ENCODE peak calls at places on chromosomes 1 and 21, in seven cellular contexts. N is NCI-H1092; Y is activated naive CD4-positive, alpha-beta T cell; V is left ventricle myocardium inferior; F is activated gamma-delta T cell treated with Interleukin-2 at 50 U/mL for 16 hours; R is T follicular helper cell; U is HuH-7.5. C is an unnamed sample.

GRCh38 chr1:84152649-84153056 is 8.6 kb downstream of the PRKACB start:
- DNase-seq in N (no peak), Y (no peak), V (no peak), F (no peak), R (no peak), U (no peak), C (no peak)

GRCh38 chr21:41846033-41846317 is 33.2 kb downstream of the PRDM15 start:
- DNase-seq in N (no peak), Y (no peak), V (no peak), F (no peak), R (no peak), U (no peak), C (no peak)

GRCh38 chr1:183881387-183882084 is 76.6 kb downstream of the RGL1 start:
- DNase-seq in N (peak; percentile 49), Y (no peak), V (peak; percentile 52), F (no peak), R (no peak), U (peak; percentile 25), C (peak; percentile 96)

GRCh38 chr1:176206006-176206960 is 803 bp downstream of the COP1 start:
- DNase-seq in N (no peak), Y (no peak), V (no peak), F (no peak), R (no peak), U (peak; percentile 43), C (peak; percentile 46)

GRCh38 chr1:235939488-235939775 is 72.7 kb upstream of the LYST start:
- DNase-seq in N (no peak), Y (no peak), V (no peak), F (no peak), R (no peak), U (no peak), C (no peak)

GRCh38 chr1:211738096-211738708 is 62.8 kb upstream of the NEK2 start:
- DNase-seq in N (no peak), Y (no peak), V (no peak), F (no peak), R (no peak), U (no peak), C (no peak)

GRCh38 chr1:155529929-155530328 is 32.7 kb downstream of the ASH1L start:
- DNase-seq in N (no peak), Y (no peak), V (no peak), F (no peak), R (no peak), U (no peak), C (no peak)

GRCh38 chr1:31429583-31429982 is 16.6 kb downstream of the SERINC2 start:
- DNase-seq in N (no peak), Y (no peak), V (no peak), F (no peak), R (no peak), U (no peak), C (no peak)

GRCh38 chr1:16367968-16368910 is 1.2 kb downstream of the SZRD1 start:
- DNase-seq in N (no peak), Y (no peak), V (no peak), F (no peak), R (no peak), U (no peak), C (peak; percentile 42)

GRCh38 chr1:1162597-1163537 is 10.8 kb upstream of the TTLL10 start:
- DNase-seq in N (peak; percentile 2), Y (no peak), V (no peak), F (no peak), R (no peak), U (no peak), C (no peak)

GRCh38 chr1:6622396-6623152 is 2.1 kb upstream of the THAP3 start:
- DNase-seq in N (no peak), Y (no peak), V (no peak), F (no peak), R (no peak), U (no peak), C (no peak)

GRCh38 chr1:118159578-118159977 is 25.4 kb downstream of the SPAG17 start:
- DNase-seq in N (no peak), Y (no peak), V (no peak), F (no peak), R (no peak), U (no peak), C (no peak)

GRCh38 chr1:65310078-65310587 is 790 bp downstream of the DNAJC6 start:
- DNase-seq in N (peak; percentile 50), Y (no peak), V (peak; percentile 25), F (no peak), R (no peak), U (peak; percentile 14), C (no peak)

GRCh38 chr1:167258858-167259257 is 38.2 kb downstream of the POU2F1 start:
- DNase-seq in N (no peak), Y (no peak), V (no peak), F (no peak), R (no peak), U (no peak), C (no peak)

GRCh38 chr1:53657891-53658396 is 81.0 kb downstream of the GLIS1 start:
- DNase-seq in N (no peak), Y (no peak), V (no peak), F (no peak), R (no peak), U (no peak), C (no peak)

GRCh38 chr1:77421504-77422233 is 139.8 kb downstream of the AK5 start:
- DNase-seq in N (no peak), Y (no peak), V (no peak), F (no peak), R (no peak), U (no peak), C (no peak)

GRCh38 chr1:205235921-205236320 is 8.2 kb downstream of the TMCC2 start:
- DNase-seq in N (no peak), Y (no peak), V (no peak), F (no peak), R (no peak), U (no peak), C (no peak)

GRCh38 chr1:161001068-161001467 is 19.9 kb downstream of the F11R start:
- DNase-seq in N (no peak), Y (no peak), V (no peak), F (no peak), R (no peak), U (no peak), C (peak; percentile 29)

GRCh38 chr1:154657547-154657946 is 49.6 kb upstream of the ADAR start:
- DNase-seq in N (no peak), Y (no peak), V (no peak), F (no peak), R (no peak), U (no peak), C (no peak)

GRCh38 chr1:117605164-117605810 is 561 bp upstream of the TENT5C start:
- DNase-seq in N (no peak), Y (no peak), V (no peak), F (no peak), R (no peak), U (no peak), C (peak; percentile 51)

GRCh38 chr21:41805643-41806042 is 38.8 kb upstream of the RIPK4 start:
- DNase-seq in N (no peak), Y (no peak), V (no peak), F (no peak), R (no peak), U (no peak), C (no peak)

GRCh38 chr1:12302798-12303447 is 73.1 kb downstream of the VPS13D start:
- DNase-seq in N (no peak), Y (no peak), V (no peak), F (no peak), R (no peak), U (no peak), C (peak; percentile 24)

GRCh38 chr1:90371106-90371813 is 345.8 kb downstream of the BARHL2 start:
- DNase-seq in N (no peak), Y (no peak), V (no peak), F (no peak), R (no peak), U (no peak), C (no peak)

GRCh38 chr21:27423073-27423472 is 456.2 kb upstream of the ADAMTS5 start:
- DNase-seq in N (no peak), Y (no peak), V (peak; percentile 72), F (no peak), R (no peak), U (no peak), C (no peak)

GRCh38 chr21:37877171-37877570 is 39.1 kb downstream of the KCNJ6 start:
- DNase-seq in N (no peak), Y (no peak), V (no peak), F (no peak), R (no peak), U (no peak), C (peak; percentile 53)

GRCh38 chr1:166905930-166906329 is 29.9 kb upstream of the TADA1 start:
- DNase-seq in N (no peak), Y (no peak), V (no peak), F (no peak), R (no peak), U (no peak), C (no peak)

GRCh38 chr21:22342855-22343254 is 1344.6 kb downstream of the NCAM2 start:
- DNase-seq in N (no peak), Y (no peak), V (no peak), F (no peak), R (no peak), U (no peak), C (no peak)

GRCh38 chr1:228956864-228957263 is 221.6 kb downstream of the RHOU start:
- DNase-seq in N (no peak), Y (no peak), V (no peak), F (no peak), R (no peak), U (no peak), C (peak; percentile 46)

GRCh38 chr1:43206721-43207228 is 34.6 kb downstream of the CFAP57 start:
- DNase-seq in N (no peak), Y (no peak), V (peak; percentile 29), F (no peak), R (no peak), U (no peak), C (peak; percentile 73)

GRCh38 chr1:187844313-187844712 is 1015.6 kb downstream of the PLA2G4A start:
- DNase-seq in N (no peak), Y (no peak), V (no peak), F (no peak), R (no peak), U (no peak), C (no peak)

GRCh38 chr1:26164036-26164927 is 4.5 kb downstream of the C1orf232 start:
- DNase-seq in N (no peak), Y (no peak), V (peak; percentile 45), F (peak; percentile 38), R (peak; percentile 22), U (peak; percentile 75), C (peak; percentile 37)

GRCh38 chr1:99327357-99327756 is 63.1 kb downstream of the PLPPR4 start:
- DNase-seq in N (no peak), Y (no peak), V (no peak), F (no peak), R (no peak), U (no peak), C (no peak)

GRCh38 chr21:30251781-30252180 is 31.0 kb downstream of the KRTAP24-1 start:
- DNase-seq in N (no peak), Y (no peak), V (no peak), F (no peak), R (no peak), U (no peak), C (no peak)

GRCh38 chr1:182716740-182717720 is 32.6 kb upstream of the RGS8 start:
- DNase-seq in N (no peak), Y (no peak), V (no peak), F (no peak), R (no peak), U (no peak), C (no peak)

GRCh38 chr1:19582318-19582717 is 61.8 kb upstream of the NBL1 start:
- DNase-seq in N (peak; percentile 21), Y (peak; percentile 52), V (peak; percentile 29), F (peak; percentile 77), R (peak; percentile 61), U (no peak), C (peak; percentile 62)

GRCh38 chr1:160211010-160211790 is 6.0 kb downstream of the PEA15 start:
- DNase-seq in N (no peak), Y (no peak), V (no peak), F (no peak), R (no peak), U (no peak), C (no peak)

C was measured in cardiac muscle cell.